ENCODE peak calls at places on chromosomes 11 and 22, in eight cellular contexts. Q is AG04450, G is heart left ventricle, D is stomach, Z is PC-3, H is RWPE1, T is right atrium auricular region, O is GM12865. K is an unnamed sample.

GRCh38 chr11:44427432-44427831 is 117.5 kb upstream of the ALX4 start:
- DNase-seq in H (no peak), Q (no peak), G (no peak), Z (peak), D (no peak), O (no peak), T (no peak), K (no peak)

GRCh38 chr22:33401291-33401690 is 343.1 kb upstream of the SYN3 start:
- DNase-seq in D (no peak), O (no peak), T (no peak), G (no peak), H (no peak), Q (peak), Z (peak), K (no peak)

GRCh38 chr11:88552377-88553029 is 215.0 kb upstream of the CTSC start:
- DNase-seq in O (peak), Z (peak), Q (no peak), T (no peak), D (peak), G (no peak), H (peak), K (peak)

GRCh38 chr11:131099013-131099412 is 182.7 kb upstream of the SNX19 start:
- DNase-seq in Z (peak), O (no peak), H (peak), T (no peak), G (no peak), Q (no peak), D (no peak), K (peak)

GRCh38 chr11:8631395-8632110 is 37.5 kb upstream of the STK33 start:
- DNase-seq in O (no peak), G (no peak), T (no peak), H (peak), D (no peak), Z (peak), Q (peak), K (peak)

GRCh38 chr11:32487270-32487669 is 51.9 kb upstream of the WT1 start:
- DNase-seq in O (peak), Q (no peak), Z (peak), T (no peak), G (no peak), D (no peak), H (peak), K (no peak)

GRCh38 chr11:72354356-72355115 is 79.8 kb downstream of the CLPB start:
- DNase-seq in Z (peak), G (no peak), T (no peak), D (no peak), O (no peak), H (peak), Q (no peak), K (peak)

GRCh38 chr11:64415286-64415685 is 56.3 kb downstream of the RPS6KA4 start:
- DNase-seq in D (no peak), Q (no peak), O (no peak), T (no peak), H (no peak), G (no peak), Z (no peak), K (no peak)

GRCh38 chr22:44582016-44582415 is 84.0 kb upstream of the RTL6 start:
- DNase-seq in H (no peak), Q (no peak), T (no peak), G (no peak), O (no peak), Z (no peak), D (no peak), K (no peak)

GRCh38 chr11:1750481-1750839 is at the start of gene IFITM10:
- DNase-seq in Z (no peak), T (no peak), O (no peak), D (peak), G (no peak), Q (no peak), H (peak), K (no peak)

GRCh38 chr11:134995746-134996145 is 583.7 kb upstream of the B3GAT1 start:
- DNase-seq in Q (no peak), Z (no peak), H (no peak), T (no peak), D (no peak), O (no peak), G (no peak), K (no peak)

GRCh38 chr11:118532091-118532490 is 1.1 kb downstream of the TMEM25 start:
- DNase-seq in Z (no peak), Q (no peak), D (no peak), H (no peak), T (no peak), G (no peak), O (no peak), K (no peak)

GRCh38 chr11:66328307-66329144 is 7.7 kb downstream of the RIN1 start:
- DNase-seq in Q (no peak), D (peak), G (peak), T (peak), Z (peak), O (peak), H (peak), K (peak)

GRCh38 chr22:47366026-47366767 is 603.7 kb downstream of the TBC1D22A start:
- DNase-seq in O (no peak), D (peak), G (no peak), T (no peak), Q (no peak), H (no peak), Z (no peak), K (no peak)

GRCh38 chr11:69192282-69192681 is 36.5 kb downstream of the SMIM38 start:
- DNase-seq in G (no peak), Q (no peak), H (no peak), D (no peak), O (no peak), T (no peak), Z (no peak), K (no peak)

GRCh38 chr11:128894685-128895084 is 3.5 kb downstream of the KCNJ5 start:
- DNase-seq in G (peak), T (no peak), Q (no peak), D (peak), Z (no peak), H (no peak), O (no peak), K (no peak)

GRCh38 chr11:128451651-128452470 is 135.5 kb downstream of the ETS1 start:
- DNase-seq in H (no peak), T (peak), Z (no peak), Q (no peak), O (no peak), G (peak), D (peak), K (no peak)

GRCh38 chr11:75350743-75351540 is 519 bp downstream of the ARRB1 start:
- DNase-seq in T (no peak), Q (no peak), G (peak), Z (peak), D (peak), O (no peak), H (no peak), K (no peak)

GRCh38 chr11:44726278-44727113 is at the start of gene TSPAN18:
- DNase-seq in G (no peak), O (peak), Q (no peak), D (no peak), Z (no peak), H (no peak), T (no peak), K (no peak)

GRCh38 chr22:40922484-40923303 is 28.5 kb upstream of the RBX1 start:
- DNase-seq in G (no peak), Q (peak), D (no peak), O (peak), H (peak), T (no peak), Z (peak), K (peak)

GRCh38 chr22:29156507-29156906 is 49.2 kb upstream of the EMID1 start:
- DNase-seq in O (peak), G (no peak), T (no peak), H (no peak), D (no peak), Q (no peak), Z (no peak), K (peak)

GRCh38 chr11:64900774-64901173 is 16.2 kb downstream of the ATG2A start:
- DNase-seq in G (no peak), O (no peak), H (no peak), Z (no peak), T (no peak), D (no peak), Q (no peak), K (no peak)

GRCh38 chr11:65471410-65471762 is 27.5 kb upstream of the MALAT1 start:
- DNase-seq in T (no peak), O (peak), Z (peak), G (peak), H (no peak), D (peak), Q (no peak), K (peak)

GRCh38 chr11:121105063-121105480 is 4.0 kb downstream of the TECTA start:
- DNase-seq in G (peak), D (no peak), T (peak), H (no peak), O (no peak), Z (no peak), Q (no peak), K (no peak)

GRCh38 chr11:124889692-124890091 is 8.0 kb downstream of the ROBO4 start:
- DNase-seq in D (no peak), H (no peak), Z (no peak), G (no peak), Q (no peak), O (no peak), T (peak), K (no peak)

GRCh38 chr11:65781962-65782815 is 1.4 kb upstream of the AP5B1 start:
- DNase-seq in G (no peak), T (no peak), Z (no peak), D (no peak), Q (no peak), H (no peak), O (no peak), K (no peak)

GRCh38 chr11:40190294-40190693 is 1269.2 kb downstream of the LRRC4C start:
- DNase-seq in O (no peak), Q (no peak), T (no peak), G (no peak), H (no peak), Z (no peak), D (no peak), K (no peak)

GRCh38 chr22:32617271-32617670 is 142.7 kb downstream of the FBXO7 start:
- DNase-seq in G (no peak), O (no peak), H (no peak), Z (no peak), D (no peak), T (no peak), Q (no peak), K (peak)

GRCh38 chr11:1879941-1880720 is 11.6 kb downstream of the PRR33 start:
- DNase-seq in T (peak), O (no peak), H (no peak), Z (no peak), D (no peak), G (peak), Q (no peak), K (no peak)

GRCh38 chr22:46537946-46538815 is 761 bp upstream of the CELSR1 start:
- DNase-seq in O (no peak), Z (peak), D (no peak), G (no peak), H (no peak), Q (no peak), T (no peak), K (peak)

GRCh38 chr11:105296806-105297205 is 157.2 kb upstream of the CARD18 start:
- DNase-seq in Z (no peak), O (no peak), H (no peak), Q (no peak), G (no peak), T (no peak), D (no peak), K (no peak)

GRCh38 chr11:102836290-102836875 is 7.0 kb downstream of the MMP3 start:
- DNase-seq in Q (peak), H (no peak), O (no peak), G (no peak), T (no peak), Z (peak), D (no peak), K (peak)

GRCh38 chr11:127888396-127888795 is 699.0 kb downstream of the ETS1 start:
- DNase-seq in O (no peak), H (no peak), G (no peak), Z (no peak), Q (no peak), T (no peak), D (no peak), K (no peak)

GRCh38 chr11:35463211-35463810 is 44.0 kb upstream of the SLC1A2 start:
- DNase-seq in O (no peak), T (no peak), Q (no peak), H (no peak), Z (no peak), G (no peak), D (no peak), K (no peak)

GRCh38 chr11:124745835-124746620 is 6.0 kb downstream of the VSIG2 start:
- DNase-seq in D (no peak), G (no peak), Q (no peak), T (no peak), O (peak), Z (no peak), H (peak), K (no peak)

GRCh38 chr11:83493918-83494317 is 207.8 kb upstream of the CCDC90B start:
- DNase-seq in G (no peak), T (no peak), D (peak), H (no peak), Q (no peak), Z (no peak), O (no peak), K (no peak)

GRCh38 chr22:48320671-48321515 is 1506.8 kb downstream of the BRD1 start:
- DNase-seq in Z (no peak), G (peak), O (no peak), D (no peak), H (no peak), Q (no peak), T (no peak), K (no peak)

GRCh38 chr11:40337118-40337517 is 1122.3 kb downstream of the LRRC4C start:
- DNase-seq in G (no peak), Z (no peak), O (no peak), Q (peak), D (no peak), T (no peak), H (no peak), K (peak)

GRCh38 chr22:33807465-33807864 is 112.8 kb downstream of the LARGE1 start:
- DNase-seq in O (no peak), Q (no peak), G (no peak), T (no peak), Z (no peak), D (no peak), H (no peak), K (peak)

GRCh38 chr11:72202571-72202970 is 10.6 kb downstream of the FOLR1 start:
- DNase-seq in D (peak), Z (no peak), G (no peak), Q (no peak), T (no peak), H (no peak), O (no peak), K (no peak)

DNA sequence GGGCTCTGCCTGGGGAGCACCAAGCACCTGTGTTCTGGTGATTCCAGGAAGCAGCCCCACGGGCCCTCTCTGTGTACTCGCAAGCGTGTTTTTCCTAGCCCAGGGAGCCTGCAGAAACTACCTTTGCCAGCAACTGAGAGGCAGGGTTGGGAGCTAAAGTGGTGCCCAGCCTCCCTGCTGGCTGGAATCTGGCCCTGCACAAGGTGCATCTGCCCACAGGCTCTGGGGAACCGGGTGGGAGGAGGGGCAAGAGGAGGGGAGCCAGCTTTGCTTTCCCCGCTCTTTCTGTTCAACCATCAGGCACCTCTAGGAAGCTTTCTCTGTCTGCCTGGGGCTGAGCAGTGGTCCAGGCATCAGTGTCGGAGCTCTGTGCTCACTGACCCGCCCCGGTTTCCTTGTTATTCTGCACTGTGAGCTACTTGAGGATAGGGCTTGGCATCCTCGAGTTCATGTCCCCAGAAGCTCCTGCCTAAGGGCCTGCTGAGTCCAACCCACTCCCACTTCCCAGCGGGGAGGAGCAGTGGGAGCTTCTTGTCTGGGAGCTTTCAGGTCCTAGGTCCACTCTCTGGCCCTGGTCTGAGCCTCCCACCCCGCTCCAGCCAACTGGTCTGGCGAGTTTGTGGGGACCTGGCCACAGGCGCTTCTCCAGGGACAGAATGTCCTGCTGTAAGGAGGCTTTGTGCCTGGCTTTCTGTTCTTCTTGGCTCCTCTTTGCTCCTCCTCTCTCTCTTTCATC is 14.9 kb downstream of the DAGLA start:
- DNase-seq in D (peak), Z (peak), H (no peak), G (peak), O (no peak), Q (no peak), T (peak), K (no peak)
- TF ChIP-seq CTCF in D (no peak), Z (peak), H (no peak), G (no peak), O (no peak), Q (peak), T (peak), K (peak)

DNA sequence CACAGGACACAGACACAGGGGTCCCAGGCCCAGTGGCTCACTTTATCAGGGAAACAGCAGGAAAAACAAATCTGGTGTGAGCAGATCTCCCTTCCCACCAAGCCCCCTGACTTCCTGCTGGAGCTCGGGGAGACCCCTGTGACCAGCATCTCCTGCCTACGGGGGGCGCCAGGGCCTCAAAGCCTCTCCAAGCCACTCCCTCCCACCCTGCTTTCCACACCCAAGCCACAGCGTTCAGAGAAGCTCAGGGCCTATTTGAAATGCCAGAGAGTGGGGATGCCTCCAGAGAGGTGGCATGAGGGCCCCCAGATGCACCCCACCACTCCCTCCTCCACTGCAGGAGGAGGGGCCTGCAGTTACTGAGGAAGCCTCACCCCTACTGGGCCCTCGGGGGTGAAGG is 5.7 kb upstream of the CDKN1C start:
- DNase-seq in Q (no peak), G (no peak), Z (no peak), O (no peak), D (no peak), H (no peak), T (no peak), K (no peak)
- TF ChIP-seq CTCF in Q (peak), G (no peak), Z (peak), O (no peak), D (no peak), H (no peak), T (no peak), K (no peak)

GRCh38 chr22:22848364-22848866 is 39.2 kb upstream of the IGLL5 start:
- DNase-seq in G (peak), T (no peak), H (peak), D (peak), Q (no peak), Z (peak), O (peak), K (no peak)
- TF ChIP-seq CTCF in G (peak), T (peak), H (peak), D (no peak), Q (peak), Z (peak), O (peak), K (peak)

DNA sequence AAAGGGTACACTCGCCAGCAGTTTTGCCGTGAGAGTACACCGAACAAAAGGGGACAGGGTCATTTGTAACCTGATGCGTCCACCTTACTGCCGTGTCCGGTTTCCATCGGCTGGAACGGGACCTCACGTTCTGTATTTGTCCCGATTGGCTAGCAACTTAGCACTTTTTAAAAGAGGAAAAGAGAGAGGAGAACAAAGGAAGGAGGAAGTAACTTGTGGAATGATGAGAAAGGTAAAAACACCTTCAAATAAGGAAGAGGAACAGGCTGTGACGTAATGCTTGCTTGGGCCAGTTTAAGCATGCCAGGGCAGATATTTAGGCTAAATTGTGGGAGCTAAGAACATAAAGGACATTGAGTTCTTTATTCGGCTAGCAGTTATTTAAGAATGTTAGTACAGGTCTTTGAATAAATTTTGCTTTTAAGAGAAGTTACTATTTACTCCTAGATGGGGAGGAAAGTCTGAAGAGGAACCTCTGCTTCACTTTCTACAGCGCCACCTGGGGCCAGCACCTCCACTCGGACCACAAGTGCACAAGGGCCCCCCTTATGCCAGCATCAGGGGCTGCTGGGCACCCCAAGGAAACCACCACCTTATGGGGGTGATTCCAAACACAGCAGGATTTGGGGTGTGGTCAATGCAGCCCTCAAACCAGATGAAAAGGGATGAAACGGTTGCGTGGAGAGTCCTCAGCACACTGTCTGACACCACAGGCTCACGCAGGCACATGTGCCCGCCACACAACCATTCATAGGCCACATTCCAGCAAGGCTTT is 5.8 kb downstream of the ARSA start:
- DNase-seq in Z (peak), D (peak), H (no peak), O (peak), Q (no peak), T (no peak), G (no peak), K (no peak)
- TF ChIP-seq CTCF in Z (peak), D (no peak), H (peak), O (peak), Q (peak), T (peak), G (no peak), K (peak)

DNA sequence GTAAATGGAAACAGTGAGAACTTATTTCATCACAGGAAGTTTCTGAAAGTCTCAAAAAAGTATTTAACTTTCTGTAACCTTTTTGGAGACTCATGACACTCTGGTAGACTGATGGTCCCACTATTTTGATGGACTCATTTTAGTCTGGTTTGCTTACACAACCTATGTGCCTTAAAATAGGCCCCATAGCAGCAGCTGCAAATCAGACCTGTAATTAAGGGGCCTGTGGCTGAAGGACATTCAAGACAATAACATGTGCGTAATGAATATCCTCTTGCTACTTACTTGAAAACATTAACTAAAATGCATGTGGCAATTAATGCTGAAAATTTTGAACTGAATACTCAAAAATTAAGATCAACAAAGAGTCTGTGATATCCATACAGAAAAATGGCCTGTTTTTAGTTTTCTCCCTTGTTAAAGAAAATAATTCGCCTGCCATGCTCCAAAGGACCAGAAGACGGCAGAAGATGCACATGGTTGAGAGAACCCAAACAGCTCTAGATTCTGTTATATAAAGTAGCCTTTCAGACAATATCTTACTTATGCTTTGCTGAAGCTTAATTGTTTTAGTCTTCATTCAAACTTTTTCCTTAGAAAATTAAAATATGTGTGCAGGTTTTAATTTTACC is 568.5 kb downstream of the KCNA4 start:
- DNase-seq in T (no peak), D (no peak), G (no peak), Q (no peak), O (peak), H (peak), Z (peak), K (peak)
- TF ChIP-seq CTCF in T (peak), D (no peak), G (peak), Q (peak), O (peak), H (peak), Z (peak), K (peak)

GRCh38 chr22:37571258-37571991 is 8.5 kb downstream of the LGALS2 start:
- DNase-seq in D (no peak), T (no peak), Q (no peak), O (no peak), Z (peak), G (no peak), H (no peak), K (no peak)
- TF ChIP-seq CTCF in D (no peak), T (no peak), Q (peak), O (no peak), Z (peak), G (no peak), H (peak), K (peak)

K was measured in HFFc6.